ENCODE peak calls at places on chromosomes 2 and 18, in five cellular contexts. O, M, G, V and S are unnamed samples.

GRCh38 chr18:64372850-64373249 is 224.0 kb upstream of the LINC00305 start:
- DNase-seq in O (no peak), M (no peak), G (no peak), V (no peak), S (no peak)

GRCh38 chr2:23526114-23526513 is 141.1 kb downstream of the KLHL29 start:
- DNase-seq in O (no peak), M (no peak), G (no peak), V (no peak), S (no peak)

GRCh38 chr2:66034467-66034866 is 400.5 kb upstream of the MEIS1 start:
- DNase-seq in O (no peak), M (no peak), G (no peak), V (no peak), S (no peak)

GRCh38 chr2:205543262-205543843 is 138.9 kb upstream of the NRP2 start:
- DNase-seq in O (no peak), M (no peak), G (no peak), V (no peak), S (no peak)

GRCh38 chr2:141329949-141330348 is 800.9 kb downstream of the LRP1B start:
- DNase-seq in O (no peak), M (peak), G (no peak), V (no peak), S (no peak)

GRCh38 chr2:230715201-230715600 is 2.6 kb downstream of the CAB39 start:
- DNase-seq in O (no peak), M (no peak), G (no peak), V (no peak), S (no peak)

GRCh38 chr2:1736997-1737480 is 7.3 kb downstream of the PXDN start:
- DNase-seq in O (no peak), M (no peak), G (no peak), V (peak), S (no peak)

GRCh38 chr2:113978524-113979171 is 88.8 kb downstream of the ACTR3 start:
- DNase-seq in O (no peak), M (no peak), G (no peak), V (no peak), S (no peak)

GRCh38 chr2:134782107-134782506 is 56.3 kb upstream of the ACMSD start:
- DNase-seq in O (no peak), M (no peak), G (no peak), V (no peak), S (no peak)

DNA sequence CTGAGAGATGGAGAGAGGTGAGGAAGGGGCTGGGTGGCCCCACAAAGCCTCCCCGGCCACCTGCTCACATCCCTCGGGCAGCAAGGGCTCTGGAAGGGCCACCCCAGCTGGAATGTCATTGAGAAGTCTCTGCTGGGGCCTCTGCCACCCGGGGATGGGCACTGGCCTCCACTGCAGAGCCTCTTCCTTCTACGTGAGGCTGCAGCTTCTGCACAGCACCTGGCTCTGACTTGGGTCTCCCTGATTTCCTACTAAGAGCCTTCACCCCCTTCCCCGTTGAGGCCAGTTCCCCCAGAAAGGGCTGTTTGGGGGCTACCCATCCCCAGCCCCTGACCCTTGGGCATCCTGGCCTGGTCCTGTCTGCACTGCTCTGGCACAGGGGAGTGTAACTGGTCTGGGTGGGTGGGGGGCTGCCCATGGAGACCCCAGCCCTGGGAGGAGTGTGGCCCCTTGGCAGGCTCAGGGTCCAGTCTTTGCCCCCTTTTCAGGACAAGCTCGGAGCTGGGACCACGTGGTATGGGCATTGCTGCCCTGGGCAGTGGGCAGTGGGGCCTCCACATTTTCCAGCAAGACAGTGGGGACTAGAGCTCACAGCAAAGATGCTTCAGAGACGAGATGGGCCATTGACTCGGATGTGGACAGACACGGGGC is 5.6 kb downstream of the PDCD1 start:
- DNase-seq in O (no peak), M (no peak), G (no peak), V (no peak), S (no peak)
- H3K4me3 ChIP-seq in O (no peak), M (no peak), G (no peak), V (no peak), S (no peak)

DNA sequence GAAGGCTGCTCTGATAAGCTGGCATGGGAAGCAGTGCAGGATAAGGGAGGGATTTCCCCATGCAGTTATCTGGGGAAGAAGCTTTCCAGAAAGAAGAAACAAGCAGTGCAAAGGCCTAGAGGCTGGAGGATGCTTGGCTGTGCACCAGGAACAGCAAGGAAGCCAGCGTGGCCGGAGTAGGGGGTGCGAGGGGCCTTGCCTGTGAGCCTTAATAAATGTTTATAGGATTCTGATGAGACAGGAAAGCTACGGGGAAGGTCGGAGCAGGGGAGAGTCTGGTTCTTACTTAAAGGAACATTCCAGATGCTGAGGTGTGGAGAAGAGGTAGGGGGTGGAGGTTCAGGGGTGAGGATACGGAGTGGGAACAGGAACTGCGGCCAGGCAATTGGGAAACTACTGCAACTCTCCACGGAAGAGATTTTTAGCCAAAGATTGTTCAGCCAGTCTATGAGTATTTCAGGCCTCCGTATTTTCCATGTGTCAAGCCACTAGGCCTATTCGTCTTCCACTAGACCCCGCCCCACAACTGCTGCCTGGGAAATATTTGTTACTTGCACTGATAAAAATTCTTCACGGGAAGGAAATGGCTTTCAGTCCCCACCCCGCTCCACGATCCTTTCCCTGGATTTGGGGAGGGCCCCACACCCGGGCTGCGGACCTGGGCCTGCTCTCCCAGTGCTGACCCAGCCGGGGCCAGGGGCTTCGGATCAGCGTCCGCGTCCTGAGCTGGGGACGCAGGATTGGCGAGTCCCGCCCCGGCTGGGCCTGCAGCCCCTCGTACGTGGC is 516 bp downstream of the EIF2AK2 start:
- DNase-seq in O (no peak), M (peak), G (peak), V (peak), S (no peak)
- H3K4me3 ChIP-seq in O (peak), M (peak), G (peak), V (peak), S (peak)

GRCh38 chr2:239268549-239268948 is 132.3 kb downstream of the HDAC4 start:
- DNase-seq in O (no peak), M (no peak), G (no peak), V (peak), S (peak)

GRCh38 chr2:239269173-239269865 is 131.5 kb downstream of the HDAC4 start:
- DNase-seq in O (no peak), M (no peak), G (no peak), V (peak), S (no peak)

GRCh38 chr2:239271471-239272255 is 129.2 kb downstream of the HDAC4 start:
- DNase-seq in O (no peak), M (no peak), G (no peak), V (peak), S (no peak)

GRCh38 chr2:239268082-239268481 is 132.7 kb downstream of the HDAC4 start:
- DNase-seq in O (no peak), M (peak), G (no peak), V (peak), S (no peak)

GRCh38 chr2:239269959-239270358 is 130.9 kb downstream of the HDAC4 start:
- DNase-seq in O (no peak), M (no peak), G (no peak), V (peak), S (no peak)
- H3K4me3 ChIP-seq in O (no peak), M (no peak), G (no peak), V (no peak), S (no peak)

DNA sequence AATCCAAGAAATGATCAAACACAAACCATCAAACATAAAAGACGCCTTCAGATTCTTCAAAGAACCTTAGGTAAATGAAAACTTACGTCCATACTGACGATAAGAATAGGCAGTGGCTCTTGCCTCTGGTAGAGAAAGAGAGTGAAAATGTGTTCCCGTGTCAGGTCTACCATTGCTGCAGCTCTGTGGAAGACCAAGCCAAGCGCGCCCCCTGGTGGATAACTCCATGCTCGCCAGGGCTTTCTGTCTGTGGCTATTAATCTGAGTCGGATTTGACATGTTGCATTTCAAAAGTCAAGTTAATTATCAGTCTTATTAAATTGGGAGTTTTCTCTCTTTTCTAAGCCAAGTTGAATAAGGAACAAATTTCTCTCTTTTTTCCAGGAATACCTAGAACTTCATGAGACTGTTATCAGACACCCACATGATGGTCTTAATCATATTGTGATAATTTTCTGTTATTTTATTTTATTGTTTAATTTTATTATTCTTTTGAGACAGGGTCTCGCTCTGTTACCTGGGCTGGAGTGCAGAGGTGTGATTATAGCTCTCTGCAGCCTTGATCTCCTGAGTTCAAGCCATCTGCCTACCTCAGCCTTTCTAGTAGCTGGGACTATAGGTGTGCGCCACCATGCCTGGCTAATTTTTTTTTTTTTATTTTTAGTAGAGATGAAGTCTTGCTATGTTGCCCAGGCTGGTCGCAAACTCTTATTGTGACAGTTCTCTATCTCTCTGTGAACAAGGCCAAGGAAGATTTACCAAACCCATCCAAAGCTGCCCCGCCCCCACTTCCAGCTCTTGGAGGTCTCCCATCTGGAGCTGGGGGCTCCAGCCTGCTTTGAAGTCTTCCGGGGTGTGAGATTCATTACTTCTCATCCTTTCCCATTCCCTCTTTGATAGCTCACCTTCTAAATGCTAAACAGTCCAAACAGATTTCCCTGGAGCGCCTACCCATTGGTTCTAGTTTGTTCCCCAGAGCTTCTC is 15.8 kb upstream of the ZAP70 start:
- DNase-seq in O (peak), M (peak), G (peak), V (peak), S (peak)
- H3K4me3 ChIP-seq in O (peak), M (no peak), G (no peak), V (no peak), S (no peak)

GRCh38 chr2:42141687-42142475 is 27.3 kb upstream of the EML4 start:
- DNase-seq in O (no peak), M (peak), G (peak), V (peak), S (no peak)

GRCh38 chr2:42138163-42139016 is 30.8 kb upstream of the EML4 start:
- DNase-seq in O (no peak), M (peak), G (no peak), V (no peak), S (no peak)

GRCh38 chr2:42140501-42140900 is 28.7 kb upstream of the EML4 start:
- DNase-seq in O (no peak), M (no peak), G (no peak), V (no peak), S (no peak)

GRCh38 chr2:42139141-42139540 is 30.0 kb upstream of the EML4 start:
- DNase-seq in O (no peak), M (no peak), G (no peak), V (no peak), S (no peak)

GRCh38 chr2:42142476-42143184 is 26.5 kb upstream of the EML4 start:
- DNase-seq in O (no peak), M (peak), G (no peak), V (no peak), S (no peak)
- H3K4me3 ChIP-seq in O (peak), M (no peak), G (no peak), V (no peak), S (no peak)

GRCh38 chr2:173459363-173459762 is 104.7 kb downstream of the CDCA7 start:
- DNase-seq in O (no peak), M (no peak), G (no peak), V (no peak), S (no peak)
- H3K4me3 ChIP-seq in O (no peak), M (no peak), G (no peak), V (no peak), S (no peak)